ENCODE peak calls at places on chromosomes 3 and 15, in seven cellular contexts. One of them, this sample, is unnamed.

GRCh38 chr3:188283347-188283746 is 129.4 kb downstream of the LPP start:
- DNase-seq in AG10803: peak
- DNase-seq in breast epithelium: no peak
- DNase-seq in naive thymus-derived CD4-positive, alpha-beta T cell: no peak
- DNase-seq in NCI-H524: no peak
- DNase-seq in kidney epithelial cell: no peak
- DNase-seq in H7: no peak
- DNase-seq in this sample: no peak

GRCh38 chr3:17302774-17303173 is 418.0 kb downstream of the PLCL2 start:
- DNase-seq in NCI-H524: no peak
- DNase-seq in breast epithelium: no peak
- DNase-seq in kidney epithelial cell: no peak
- DNase-seq in AG10803: peak
- DNase-seq in H7: no peak
- DNase-seq in naive thymus-derived CD4-positive, alpha-beta T cell: no peak
- DNase-seq in this sample: no peak

GRCh38 chr3:196537319-196537984 is 22.3 kb upstream of the SMCO1 start:
- DNase-seq in NCI-H524: no peak
- DNase-seq in kidney epithelial cell: no peak
- DNase-seq in breast epithelium: no peak
- DNase-seq in AG10803: no peak
- DNase-seq in H7: peak
- DNase-seq in naive thymus-derived CD4-positive, alpha-beta T cell: peak
- DNase-seq in this sample: no peak

GRCh38 chr3:172965256-172965655 is 175.8 kb downstream of the SPATA16 start:
- DNase-seq in AG10803: peak
- DNase-seq in breast epithelium: no peak
- DNase-seq in H7: no peak
- DNase-seq in kidney epithelial cell: no peak
- DNase-seq in naive thymus-derived CD4-positive, alpha-beta T cell: no peak
- DNase-seq in NCI-H524: no peak
- DNase-seq in this sample: no peak

GRCh38 chr3:102206506-102207145 is 228.2 kb upstream of the ZPLD1 start:
- DNase-seq in H7: no peak
- DNase-seq in breast epithelium: no peak
- DNase-seq in AG10803: peak
- DNase-seq in kidney epithelial cell: no peak
- DNase-seq in NCI-H524: no peak
- DNase-seq in naive thymus-derived CD4-positive, alpha-beta T cell: no peak
- DNase-seq in this sample: no peak

GRCh38 chr15:91348812-91349500 is 248.9 kb downstream of the SV2B start:
- DNase-seq in kidney epithelial cell: peak
- DNase-seq in naive thymus-derived CD4-positive, alpha-beta T cell: no peak
- DNase-seq in breast epithelium: no peak
- DNase-seq in NCI-H524: peak
- DNase-seq in H7: no peak
- DNase-seq in AG10803: peak
- DNase-seq in this sample: no peak

GRCh38 chr3:33918357-33918756 is 119.9 kb downstream of the PDCD6IP start:
- DNase-seq in kidney epithelial cell: no peak
- DNase-seq in AG10803: no peak
- DNase-seq in NCI-H524: no peak
- DNase-seq in naive thymus-derived CD4-positive, alpha-beta T cell: no peak
- DNase-seq in breast epithelium: no peak
- DNase-seq in H7: no peak
- DNase-seq in this sample: no peak

GRCh38 chr3:29335438-29335837 is 54.6 kb downstream of the RBMS3 start:
- DNase-seq in kidney epithelial cell: peak
- DNase-seq in naive thymus-derived CD4-positive, alpha-beta T cell: no peak
- DNase-seq in AG10803: peak
- DNase-seq in breast epithelium: peak
- DNase-seq in H7: peak
- DNase-seq in NCI-H524: peak
- DNase-seq in this sample: peak

GRCh38 chr15:31292391-31293020 is 34.1 kb upstream of the KLF13 start:
- DNase-seq in NCI-H524: no peak
- DNase-seq in kidney epithelial cell: no peak
- DNase-seq in naive thymus-derived CD4-positive, alpha-beta T cell: no peak
- DNase-seq in breast epithelium: peak
- DNase-seq in AG10803: no peak
- DNase-seq in H7: no peak
- DNase-seq in this sample: no peak

GRCh38 chr3:56042326-56042951 is 425.8 kb downstream of the ERC2 start:
- DNase-seq in AG10803: peak
- DNase-seq in NCI-H524: no peak
- DNase-seq in naive thymus-derived CD4-positive, alpha-beta T cell: no peak
- DNase-seq in kidney epithelial cell: no peak
- DNase-seq in breast epithelium: no peak
- DNase-seq in H7: peak
- DNase-seq in this sample: no peak